ENCODE peak calls at places on chromosomes 16 and 17, in nine cellular contexts. X is sigmoid colon, I is body of pancreas, R is uterus, Z is endothelial cell of umbilical vein, H is suprapubic skin, U is ovary, J is heart left ventricle, N is A549. D is an unnamed sample.

GRCh38 chr17:65243838-65244237 is 106.7 kb downstream of the RGS9 start:
- DNase-seq in X (no peak), I (no peak), R (no peak), Z (peak), H (no peak), U (no peak), J (peak), N (no peak), D (no peak)

GRCh38 chr16:495127-495748 is 32.3 kb upstream of the CAPN15 start:
- DNase-seq in X (no peak), I (peak), R (no peak), Z (peak), H (no peak), U (no peak), J (no peak), N (peak), D (peak)

GRCh38 chr16:1972490-1972877 is 631 bp downstream of the TBL3 start:
- DNase-seq in X (no peak), I (no peak), R (no peak), Z (no peak), H (peak), U (peak), J (no peak), N (no peak), D (peak)

GRCh38 chr17:50163846-50164696 is 1.7 kb upstream of the SGCA start:
- DNase-seq in X (no peak), I (no peak), R (no peak), Z (no peak), H (no peak), U (no peak), J (peak), N (no peak), D (no peak)

GRCh38 chr17:49101054-49101534 is 31.5 kb upstream of the B4GALNT2 start:
- DNase-seq in X (no peak), I (peak), R (no peak), Z (no peak), H (no peak), U (no peak), J (no peak), N (no peak), D (peak)

GRCh38 chr16:15440852-15441251 is 6.5 kb downstream of the BMERB1 start:
- DNase-seq in X (no peak), I (peak), R (no peak), Z (peak), H (no peak), U (no peak), J (no peak), N (peak), D (no peak)

GRCh38 chr16:474420-475122 is 49.1 kb downstream of the RAB11FIP3 start:
- DNase-seq in X (no peak), I (no peak), R (no peak), Z (no peak), H (no peak), U (no peak), J (no peak), N (no peak), D (no peak)

GRCh38 chr17:5468075-5468473 is 708 bp downstream of the DHX33 start:
- DNase-seq in X (no peak), I (no peak), R (no peak), Z (no peak), H (no peak), U (no peak), J (no peak), N (no peak), D (peak)

GRCh38 chr17:56595831-56596740 is 2.6 kb downstream of the NOG start:
- DNase-seq in X (no peak), I (no peak), R (no peak), Z (no peak), H (no peak), U (no peak), J (no peak), N (no peak), D (no peak)

GRCh38 chr16:6019490-6019991 is 921.9 kb upstream of the EEF2KMT start:
- DNase-seq in X (no peak), I (no peak), R (no peak), Z (no peak), H (no peak), U (no peak), J (no peak), N (no peak), D (no peak)

GRCh38 chr16:72355561-72355960 is 183.6 kb upstream of the PMFBP1 start:
- DNase-seq in X (no peak), I (no peak), R (no peak), Z (no peak), H (no peak), U (no peak), J (no peak), N (no peak), D (no peak)

GRCh38 chr16:57732683-57733082 is 2.9 kb upstream of the KATNB1 start:
- DNase-seq in X (no peak), I (no peak), R (no peak), Z (no peak), H (no peak), U (no peak), J (peak), N (no peak), D (peak)

GRCh38 chr16:74896389-74897370 is 88.2 kb downstream of the WDR59 start:
- DNase-seq in X (no peak), I (no peak), R (no peak), Z (no peak), H (no peak), U (no peak), J (no peak), N (peak), D (peak)

GRCh38 chr16:19396555-19397011 is 21.1 kb upstream of the TMC5 start:
- DNase-seq in X (no peak), I (peak), R (no peak), Z (no peak), H (peak), U (no peak), J (no peak), N (peak), D (peak)

GRCh38 chr16:19400709-19401108 is 17.0 kb upstream of the TMC5 start:
- DNase-seq in X (no peak), I (peak), R (no peak), Z (no peak), H (no peak), U (no peak), J (no peak), N (no peak), D (peak)
- TF ChIP-seq POLR2A in X (no peak), I (no peak), R (no peak), Z (no peak), H (no peak), U (no peak), J (no peak), N (no peak), D (no peak)

GRCh38 chr16:4846503-4846900 is 586 bp downstream of the GLYR1 start:
- DNase-seq in X (peak), I (peak), R (no peak), Z (peak), H (peak), U (no peak), J (peak), N (peak), D (peak)
- TF ChIP-seq POLR2A in X (no peak), I (no peak), R (no peak), Z (peak), H (peak), U (no peak), J (no peak), N (peak), D (peak)

GRCh38 chr17:77473615-77474226 is 333.0 kb downstream of the SEC14L1 start:
- DNase-seq in X (no peak), I (no peak), R (no peak), Z (no peak), H (no peak), U (no peak), J (no peak), N (no peak), D (no peak)

GRCh38 chr17:77476006-77476405 is 335.2 kb downstream of the SEC14L1 start:
- DNase-seq in X (no peak), I (no peak), R (no peak), Z (no peak), H (peak), U (no peak), J (no peak), N (no peak), D (no peak)

GRCh38 chr17:77476498-77476897 is 335.7 kb downstream of the SEC14L1 start:
- DNase-seq in X (no peak), I (no peak), R (no peak), Z (no peak), H (no peak), U (no peak), J (no peak), N (no peak), D (no peak)

GRCh38 chr17:77474292-77474988 is 333.7 kb downstream of the SEC14L1 start:
- DNase-seq in X (peak), I (no peak), R (no peak), Z (no peak), H (no peak), U (peak), J (no peak), N (no peak), D (no peak)

DNA sequence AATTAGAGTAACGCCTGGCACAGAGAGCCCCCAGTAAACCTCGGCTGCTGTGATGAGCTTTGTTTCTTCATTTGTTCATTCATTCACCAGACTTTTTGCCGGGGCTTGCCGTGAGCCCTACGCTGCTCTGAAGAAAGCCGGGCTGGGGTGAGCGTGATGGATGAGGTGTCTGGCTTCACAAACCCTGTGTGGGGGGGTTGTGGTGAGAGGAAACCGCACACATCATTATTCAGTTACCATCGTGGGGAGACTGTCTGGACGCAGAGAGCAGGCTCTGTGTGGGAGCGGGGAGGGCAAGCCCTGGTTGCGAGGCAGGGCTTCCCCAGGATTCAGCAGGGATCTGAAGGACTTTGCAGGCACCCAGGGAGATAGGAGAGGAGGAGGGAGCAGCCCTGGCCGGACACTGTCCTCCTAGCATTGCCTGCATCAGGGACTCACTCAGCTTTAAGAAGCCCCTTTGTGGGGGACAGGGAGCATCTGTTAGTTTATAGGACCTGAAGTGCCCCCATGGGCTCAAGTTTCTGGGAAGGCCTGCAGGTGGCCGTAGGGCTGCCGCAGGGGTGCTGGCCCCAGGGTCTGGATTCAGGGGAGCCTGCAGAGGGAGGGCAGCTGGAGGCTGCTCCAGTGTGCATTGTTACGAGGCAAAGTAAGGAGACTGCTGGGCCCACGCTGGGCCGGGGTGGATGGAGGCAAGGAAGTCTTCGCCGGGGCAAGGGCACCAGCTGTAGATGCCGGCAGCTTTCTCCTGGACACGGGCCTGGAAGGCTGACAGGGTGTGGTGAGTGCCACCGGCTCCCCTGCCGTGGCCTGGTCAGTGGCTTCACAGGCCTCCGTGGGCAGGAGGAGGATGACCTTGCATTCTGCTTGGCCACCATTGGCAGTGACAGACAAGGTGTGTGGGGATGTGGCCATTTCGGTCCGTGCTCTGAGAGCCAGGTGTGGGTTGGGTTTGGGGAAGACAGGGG is 334.5 kb downstream of the SEC14L1 start:
- DNase-seq in X (no peak), I (no peak), R (peak), Z (no peak), H (no peak), U (no peak), J (no peak), N (no peak), D (no peak)
- TF ChIP-seq POLR2A in X (no peak), I (no peak), R (no peak), Z (no peak), H (no peak), U (no peak), J (no peak), N (no peak), D (no peak)

GRCh38 chr16:85529489-85530369 is 83.4 kb upstream of the GSE1 start:
- DNase-seq in X (no peak), I (no peak), R (no peak), Z (no peak), H (no peak), U (no peak), J (no peak), N (peak), D (no peak)
- TF ChIP-seq POLR2A in X (no peak), I (no peak), R (no peak), Z (no peak), H (no peak), U (no peak), J (no peak), N (no peak), D (no peak)

GRCh38 chr17:4362141-4362540 is 4.3 kb downstream of the UBE2G1 start:
- DNase-seq in X (peak), I (no peak), R (no peak), Z (no peak), H (no peak), U (no peak), J (no peak), N (peak), D (no peak)

GRCh38 chr17:4364622-4365041 is 1.8 kb downstream of the UBE2G1 start:
- DNase-seq in X (peak), I (no peak), R (peak), Z (no peak), H (no peak), U (peak), J (no peak), N (no peak), D (no peak)

GRCh38 chr17:4366312-4367063 is at the start of gene UBE2G1:
- DNase-seq in X (peak), I (peak), R (peak), Z (peak), H (peak), U (peak), J (peak), N (peak), D (peak)

GRCh38 chr17:4365628-4366311 is 705 bp downstream of the UBE2G1 start:
- DNase-seq in X (peak), I (peak), R (peak), Z (peak), H (peak), U (peak), J (peak), N (peak), D (no peak)

DNA sequence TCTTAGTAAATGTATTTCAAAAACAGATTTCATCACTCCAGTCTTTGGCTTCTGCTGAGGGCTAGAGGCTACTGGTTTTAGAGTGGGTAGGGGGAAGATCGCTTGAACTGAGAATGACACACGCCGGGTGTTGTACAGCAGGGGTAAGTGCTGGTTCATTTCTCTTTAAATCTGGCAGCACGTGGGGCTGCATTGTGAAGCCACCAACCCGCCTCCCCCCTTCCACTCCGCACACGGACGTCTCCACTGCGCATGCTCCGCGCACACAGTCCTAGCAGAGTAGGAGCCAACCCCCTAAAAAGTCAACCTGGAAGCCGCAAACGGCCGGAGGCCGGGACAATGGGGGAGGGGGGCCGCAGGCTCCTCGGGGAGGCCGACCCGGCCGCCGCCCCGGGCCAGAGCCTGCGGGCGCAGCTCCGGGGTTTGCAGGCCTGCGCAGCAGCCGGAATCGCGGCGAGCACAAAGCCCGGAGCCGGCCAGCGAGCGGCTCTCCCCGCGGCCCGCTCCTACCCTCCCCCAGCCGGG is 1.3 kb downstream of the UBE2G1 start:
- DNase-seq in X (peak), I (peak), R (peak), Z (peak), H (peak), U (peak), J (peak), N (peak), D (peak)
- TF ChIP-seq POLR2A in X (peak), I (peak), R (peak), Z (peak), H (peak), U (peak), J (no peak), N (peak), D (peak)

GRCh38 chr16:88855736-88856121 is 1.0 kb downstream of the GALNS start:
- DNase-seq in X (no peak), I (no peak), R (no peak), Z (no peak), H (no peak), U (peak), J (no peak), N (no peak), D (no peak)

GRCh38 chr16:88857728-88858339 is 907 bp downstream of the TRAPPC2L start:
- DNase-seq in X (peak), I (peak), R (peak), Z (peak), H (no peak), U (peak), J (peak), N (peak), D (peak)

GRCh38 chr16:88856122-88856827 is 472 bp downstream of the GALNS start:
- DNase-seq in X (peak), I (no peak), R (peak), Z (no peak), H (no peak), U (peak), J (no peak), N (no peak), D (peak)

GRCh38 chr16:88855176-88855575 is 1.6 kb downstream of the GALNS start:
- DNase-seq in X (no peak), I (no peak), R (no peak), Z (no peak), H (no peak), U (no peak), J (no peak), N (no peak), D (no peak)

DNA sequence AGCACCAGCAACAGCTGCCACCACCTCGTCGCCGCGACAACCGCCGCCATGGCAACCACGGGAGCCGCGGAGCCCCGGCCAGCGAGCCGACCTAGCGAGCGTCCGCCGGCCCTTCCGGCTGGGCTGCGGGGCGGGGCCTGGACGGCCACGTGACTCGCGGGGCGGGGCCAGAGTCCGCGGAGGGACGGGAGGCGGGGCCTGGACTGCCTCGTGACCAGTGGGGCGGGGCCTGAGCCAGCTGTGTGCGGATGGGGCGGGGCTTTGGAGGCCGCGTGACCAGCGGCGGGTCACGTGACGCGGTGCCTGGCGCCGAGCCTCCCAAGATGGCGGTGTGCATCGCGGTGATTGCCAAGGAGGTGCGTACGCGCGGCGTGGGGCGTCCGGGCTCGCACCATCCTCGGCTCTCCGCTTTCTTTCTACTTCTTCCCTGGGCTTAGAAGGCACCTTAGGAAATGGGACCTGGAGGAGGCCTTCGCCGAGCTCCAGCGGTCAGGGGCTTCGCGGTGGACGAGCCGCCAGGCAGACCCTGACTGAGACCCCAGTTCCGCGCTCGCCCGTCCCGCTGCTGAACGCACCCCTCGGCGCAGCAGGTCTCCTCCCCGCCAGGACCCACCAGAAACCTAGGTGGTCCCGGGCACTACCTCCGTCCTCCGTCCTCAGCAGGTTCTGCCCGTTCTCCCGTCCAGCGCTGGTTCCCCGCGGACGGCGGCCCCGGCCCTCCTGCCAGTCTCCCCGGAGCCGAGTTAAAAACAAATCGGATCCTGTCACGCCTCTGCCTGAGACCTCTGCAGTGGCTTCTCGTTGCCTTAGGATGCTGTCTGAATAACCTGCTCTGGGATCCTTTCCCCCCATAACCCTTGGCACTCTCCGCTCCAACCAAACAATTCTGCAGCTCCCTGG is at the start of the genes GALNS and TRAPPC2L:
- DNase-seq in X (peak), I (peak), R (peak), Z (peak), H (peak), U (peak), J (peak), N (peak), D (peak)
- TF ChIP-seq POLR2A in X (peak), I (peak), R (peak), Z (peak), H (peak), U (peak), J (no peak), N (peak), D (peak)

D was measured in erythroblast.